ENCODE peak calls at places on chromosomes 3 and 15, in six cellular contexts. D is fibroblast of lung, U is endodermal cell, A is GM06990, T is PC-3, L is lung. X is an unnamed sample. For H3K36me3, the result is how much of the 10 kb centered on the place peaks cover.

GRCh38 chr3:112649478-112649735 is 8.5 kb upstream of the CCDC80 start:
- DNase-seq in D (peak), U (no peak), A (no peak), T (peak), L (no peak), X (no peak)

GRCh38 chr15:89379818-89380217 is 45.2 kb upstream of the POLG start:
- DNase-seq in D (no peak), U (peak), A (no peak), T (peak), L (no peak), X (no peak)

GRCh38 chr15:86001200-86001599 is 78.5 kb upstream of the AGBL1 start:
- DNase-seq in D (peak), U (no peak), A (no peak), T (no peak), L (no peak), X (no peak)

GRCh38 chr3:9932843-9933560 is 632 bp upstream of the CRELD1 start:
- DNase-seq in D (peak), U (peak), A (peak), T (peak), L (peak), X (peak)

GRCh38 chr3:71305246-71306206 is 278.0 kb downstream of the FOXP1 start:
- DNase-seq in D (peak), U (peak), A (no peak), T (peak), L (peak), X (no peak)

GRCh38 chr3:64667887-64668581 is 19.8 kb downstream of the ADAMTS9 start:
- DNase-seq in D (no peak), U (no peak), A (no peak), T (no peak), L (no peak), X (peak)

GRCh38 chr3:48465531-48466378 is 19.2 kb downstream of the ATRIP start:
- DNase-seq in D (peak), U (peak), A (peak), T (peak), L (peak), X (peak)

GRCh38 chr3:72724070-72724469 is 124.2 kb downstream of the SHQ1 start:
- DNase-seq in D (no peak), U (no peak), A (no peak), T (peak), L (no peak), X (no peak)

GRCh38 chr3:71599416-71599815 is 15.9 kb upstream of the FOXP1 start:
- DNase-seq in D (peak), U (no peak), A (no peak), T (peak), L (no peak), X (no peak)

GRCh38 chr3:107110596-107111305 is 266.5 kb upstream of the CCDC54 start:
- DNase-seq in D (no peak), U (no peak), A (no peak), T (no peak), L (no peak), X (no peak)

GRCh38 chr3:13141991-13142412 is 68.8 kb upstream of the IQSEC1 start:
- DNase-seq in D (peak), U (peak), A (no peak), T (peak), L (no peak), X (peak)

GRCh38 chr3:15794303-15794771 is 3.4 kb downstream of the ANKRD28 start:
- DNase-seq in D (peak), U (no peak), A (peak), T (peak), L (no peak), X (no peak)

GRCh38 chr3:100880072-100880471 is 113.1 kb downstream of the ABI3BP start:
- DNase-seq in D (no peak), U (no peak), A (no peak), T (no peak), L (no peak), X (no peak)

GRCh38 chr3:108178676-108179075 is 43.5 kb downstream of the IFT57 start:
- DNase-seq in D (peak), U (no peak), A (no peak), T (peak), L (no peak), X (no peak)

GRCh38 chr3:107064445-107065060 is 312.7 kb upstream of the CCDC54 start:
- DNase-seq in D (peak), U (peak), A (no peak), T (peak), L (peak), X (peak)

GRCh38 chr3:182802413-182802812 is 9.1 kb downstream of the ATP11B start:
- DNase-seq in D (peak), U (no peak), A (no peak), T (no peak), L (no peak), X (no peak)

GRCh38 chr3:150721285-150722130 is 17.8 kb upstream of the ERICH6 start:
- DNase-seq in D (peak), U (no peak), A (no peak), T (peak), L (no peak), X (no peak)

GRCh38 chr3:160676547-160677303 is at the start of gene ARL14:
- DNase-seq in D (peak), U (peak), A (no peak), T (peak), L (no peak), X (no peak)

DNA sequence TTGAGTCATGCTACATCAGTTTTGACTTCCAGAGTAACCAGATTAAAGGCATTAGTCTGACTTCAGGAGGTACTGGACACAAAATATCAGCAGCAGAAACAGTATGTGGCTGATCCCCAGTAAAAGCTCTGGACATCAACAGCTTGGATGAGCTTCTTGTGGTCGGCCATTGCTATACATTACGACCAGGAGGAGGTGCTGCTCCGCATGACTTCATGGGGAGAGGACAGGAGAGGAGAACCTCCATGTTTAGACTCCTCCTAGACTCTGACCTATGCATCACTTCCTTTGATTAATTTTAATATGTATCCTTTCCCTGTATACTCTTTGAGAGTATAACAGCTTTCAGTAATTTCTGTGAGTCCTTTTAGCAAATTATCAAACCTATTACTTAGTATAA is 285.6 kb upstream of the ARHGEF26 start:
- DNase-seq in D (no peak), U (peak), A (no peak), T (peak), L (no peak), X (no peak)
- TF ChIP-seq CTCF in D (no peak), U (peak), A (peak), T (peak), L (no peak), X (no peak)

GRCh38 chr15:63487076-63487757 is 17.2 kb upstream of the USP3 start:
- DNase-seq in D (peak), U (peak), A (peak), T (peak), L (peak), X (peak)
- H3K4me3 ChIP-seq in D (no peak), U (no peak), A (peak), T (no peak), L (no peak), X (no peak)

DNA sequence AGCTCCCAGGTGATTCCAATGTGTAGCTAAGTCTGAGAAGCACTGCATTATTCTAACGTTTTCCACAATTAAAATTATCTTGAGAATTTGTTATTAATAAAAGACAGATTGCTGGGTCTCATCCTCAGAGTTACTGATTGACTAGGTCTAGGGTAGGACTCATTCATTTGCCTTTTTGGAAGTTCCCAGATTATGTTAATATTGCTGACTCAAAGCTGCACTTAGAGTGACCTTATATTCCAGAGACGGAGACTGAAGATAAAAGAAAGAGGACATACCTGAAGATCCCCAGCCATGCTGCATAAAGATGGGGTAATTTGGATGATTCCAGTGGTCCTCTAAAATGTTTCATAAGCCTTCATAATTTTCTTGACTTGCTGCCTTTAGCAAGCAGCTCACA is 81.8 kb downstream of the PLSCR2 start:
- DNase-seq in D (peak), U (no peak), A (no peak), T (no peak), L (no peak), X (no peak)
- H3K36me3 ChIP-seq in D (under half), U (under half), A (under half), T (under half), L (under half), X (under half)

GRCh38 chr3:44862221-44862637 is 517 bp downstream of the TMEM42 start:
- DNase-seq in D (peak), U (no peak), A (no peak), T (peak), L (no peak), X (no peak)

GRCh38 chr3:44865272-44866005 is 3.7 kb downstream of the TMEM42 start:
- DNase-seq in D (no peak), U (no peak), A (no peak), T (no peak), L (no peak), X (no peak)

GRCh38 chr3:44860117-44860516 is 1.6 kb upstream of the TMEM42 start:
- DNase-seq in D (no peak), U (no peak), A (no peak), T (no peak), L (no peak), X (no peak)

GRCh38 chr3:44867421-44868111 is 5.9 kb downstream of the TMEM42 start:
- DNase-seq in D (no peak), U (no peak), A (no peak), T (no peak), L (no peak), X (no peak)

DNA sequence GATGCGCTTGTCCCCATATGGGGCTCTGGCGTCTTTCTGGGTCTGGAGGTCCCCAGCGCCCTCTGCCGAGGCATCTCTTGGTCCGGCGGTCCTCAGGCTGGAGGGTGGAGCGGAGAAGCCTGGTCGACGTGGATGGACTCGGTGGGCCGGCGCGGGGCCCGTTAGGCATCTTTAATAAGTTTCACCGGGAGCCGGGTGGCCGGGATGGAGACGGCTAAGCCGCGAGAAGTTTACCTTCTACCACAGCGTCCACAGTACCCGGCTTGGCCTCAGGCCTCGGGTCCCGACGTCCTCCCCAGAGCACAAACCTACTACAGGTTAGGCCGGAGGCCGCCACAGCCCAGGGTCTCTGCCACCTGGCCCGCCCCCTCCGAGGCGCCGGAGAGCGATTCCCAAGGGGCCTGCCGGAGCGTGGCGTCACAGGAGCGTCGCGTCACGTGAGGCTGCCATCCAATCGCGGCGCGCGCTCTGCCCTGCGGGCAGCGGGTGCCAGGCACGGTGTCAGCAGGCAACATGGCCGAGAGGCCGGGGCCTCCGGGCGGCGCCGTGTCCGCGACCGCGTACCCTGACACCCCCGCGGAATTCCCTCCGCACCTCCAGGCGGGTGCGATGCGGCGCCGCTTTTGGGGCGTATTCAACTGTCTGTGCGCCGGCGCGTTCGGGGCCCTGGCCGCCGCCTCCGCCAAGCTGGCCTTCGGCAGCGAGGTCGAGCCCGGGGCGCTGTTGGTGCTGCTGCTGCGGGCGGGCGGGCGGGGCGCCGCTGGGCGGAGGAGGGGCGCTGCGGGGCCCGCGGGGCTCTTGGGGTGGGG is at the start of gene TMEM42:
- DNase-seq in D (peak), U (peak), A (peak), T (peak), L (peak), X (peak)
- TF ChIP-seq CTCF in D (peak), U (peak), A (peak), T (no peak), L (no peak), X (no peak)

GRCh38 chr3:143974877-143975238 is 3.2 kb downstream of the DIPK2A start:
- DNase-seq in D (no peak), U (no peak), A (no peak), T (peak), L (no peak), X (no peak)
- H3K4me3 ChIP-seq in D (peak), U (peak), A (peak), T (peak), L (no peak), X (peak)

DNA sequence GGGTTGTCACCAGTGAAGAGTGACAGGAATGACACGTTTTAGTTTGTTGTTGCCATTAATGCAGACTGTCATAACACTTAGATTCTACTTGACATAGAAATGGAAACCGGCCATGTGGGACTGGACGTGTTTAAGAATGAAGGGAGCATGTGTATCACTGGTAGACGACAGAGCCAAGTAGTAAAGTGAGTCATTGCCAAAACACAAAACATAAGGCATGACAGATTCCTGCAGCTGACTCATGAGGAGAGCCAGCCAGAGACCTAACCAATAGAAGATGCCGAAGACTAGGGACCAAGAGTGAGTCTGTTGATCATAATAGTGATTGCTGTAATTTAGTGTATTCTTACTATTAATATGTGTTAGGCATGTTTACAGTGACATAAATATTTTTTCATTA is 106.1 kb upstream of the PLAAT1 start:
- DNase-seq in D (peak), U (no peak), A (no peak), T (peak), L (no peak), X (no peak)
- H3K36me3 ChIP-seq in D (under half), U (under half), A (under half), T (under half), L (under half), X (under half)

GRCh38 chr3:74360406-74360805 is 254.1 kb downstream of the CNTN3 start:
- DNase-seq in D (no peak), U (no peak), A (no peak), T (no peak), L (no peak), X (no peak)
- TF ChIP-seq CTCF in D (no peak), U (no peak), A (no peak), T (no peak), L (no peak), X (no peak)

GRCh38 chr3:109442531-109442930 is 105.2 kb upstream of the DPPA4 start:
- DNase-seq in D (peak), U (no peak), A (no peak), T (no peak), L (no peak), X (no peak)
- H3K4me3 ChIP-seq in D (no peak), U (no peak), A (no peak), T (no peak), L (no peak), X (no peak)

X was measured in right lobe of liver.